ENCODE peak calls at places on chromosome X, in four cellular contexts. One of them, this sample, is unnamed.

GRCh38 chrX:46757052-46757451 is 1.9 kb downstream of the SLC9A7 start:
- DNase-seq in small intestine: no peak
- DNase-seq in A549: no peak
- DNase-seq in CD8-positive, alpha-beta T cell: no peak
- DNase-seq in this sample: no peak

GRCh38 chrX:132488819-132489255 is at the start of gene MBNL3:
- DNase-seq in small intestine: peak
- DNase-seq in A549: peak
- DNase-seq in CD8-positive, alpha-beta T cell: peak
- DNase-seq in this sample: no peak

GRCh38 chrX:11143931-11144678 is 33.0 kb downstream of the HCCS start:
- DNase-seq in small intestine: peak
- DNase-seq in A549: peak
- DNase-seq in CD8-positive, alpha-beta T cell: peak
- DNase-seq in this sample: peak

GRCh38 chrX:151814767-151815166 is 80.2 kb downstream of the CNGA2 start:
- DNase-seq in small intestine: no peak
- DNase-seq in A549: no peak
- DNase-seq in CD8-positive, alpha-beta T cell: no peak
- DNase-seq in this sample: no peak

GRCh38 chrX:16466640-16467432 is 183.1 kb upstream of the S100G start:
- DNase-seq in small intestine: no peak
- DNase-seq in A549: no peak
- DNase-seq in CD8-positive, alpha-beta T cell: no peak
- DNase-seq in this sample: no peak

GRCh38 chrX:54812306-54812705 is 4.8 kb downstream of the MAGED2 start:
- DNase-seq in small intestine: no peak
- DNase-seq in A549: no peak
- DNase-seq in CD8-positive, alpha-beta T cell: no peak
- DNase-seq in this sample: no peak

GRCh38 chrX:22748093-22748999 is 251.4 kb upstream of the DDX53 start:
- DNase-seq in small intestine: peak
- DNase-seq in A549: peak
- DNase-seq in CD8-positive, alpha-beta T cell: peak
- DNase-seq in this sample: peak

GRCh38 chrX:45712067-45712466 is 511.4 kb upstream of the DIPK2B start:
- DNase-seq in small intestine: no peak
- DNase-seq in A549: no peak
- DNase-seq in CD8-positive, alpha-beta T cell: no peak
- DNase-seq in this sample: no peak

GRCh38 chrX:8366491-8366890 is 98.1 kb upstream of the VCX3B start:
- DNase-seq in small intestine: no peak
- DNase-seq in A549: no peak
- DNase-seq in CD8-positive, alpha-beta T cell: no peak
- DNase-seq in this sample: no peak

GRCh38 chrX:69306063-69306404 is 140.8 kb upstream of the PJA1 start:
- DNase-seq in small intestine: no peak
- DNase-seq in A549: no peak
- DNase-seq in CD8-positive, alpha-beta T cell: no peak
- DNase-seq in this sample: no peak

GRCh38 chrX:40402771-40403533 is 177.8 kb upstream of the ATP6AP2 start:
- DNase-seq in small intestine: peak
- DNase-seq in A549: peak
- DNase-seq in CD8-positive, alpha-beta T cell: no peak
- DNase-seq in this sample: no peak

GRCh38 chrX:19332983-19333382 is 10.7 kb upstream of the PDHA1 start:
- DNase-seq in small intestine: no peak
- DNase-seq in A549: no peak
- DNase-seq in CD8-positive, alpha-beta T cell: no peak
- DNase-seq in this sample: peak

GRCh38 chrX:132393992-132394391 is 94.8 kb downstream of the MBNL3 start:
- DNase-seq in small intestine: no peak
- DNase-seq in A549: no peak
- DNase-seq in CD8-positive, alpha-beta T cell: no peak
- DNase-seq in this sample: no peak

GRCh38 chrX:133305348-133305747 is 87.2 kb upstream of the TFDP3 start:
- DNase-seq in small intestine: no peak
- DNase-seq in A549: no peak
- DNase-seq in CD8-positive, alpha-beta T cell: no peak
- DNase-seq in this sample: no peak

GRCh38 chrX:35858916-35859315 is 60.6 kb upstream of the CFAP47 start:
- DNase-seq in small intestine: no peak
- DNase-seq in A549: no peak
- DNase-seq in CD8-positive, alpha-beta T cell: no peak
- DNase-seq in this sample: no peak

GRCh38 chrX:147912093-147912801 is 528 bp downstream of the FMR1 start:
- DNase-seq in small intestine: peak
- DNase-seq in A549: peak
- DNase-seq in CD8-positive, alpha-beta T cell: peak
- DNase-seq in this sample: no peak

GRCh38 chrX:150410513-150410912 is 47.4 kb downstream of the MAMLD1 start:
- DNase-seq in small intestine: peak
- DNase-seq in A549: no peak
- DNase-seq in CD8-positive, alpha-beta T cell: no peak
- DNase-seq in this sample: no peak

DNA sequence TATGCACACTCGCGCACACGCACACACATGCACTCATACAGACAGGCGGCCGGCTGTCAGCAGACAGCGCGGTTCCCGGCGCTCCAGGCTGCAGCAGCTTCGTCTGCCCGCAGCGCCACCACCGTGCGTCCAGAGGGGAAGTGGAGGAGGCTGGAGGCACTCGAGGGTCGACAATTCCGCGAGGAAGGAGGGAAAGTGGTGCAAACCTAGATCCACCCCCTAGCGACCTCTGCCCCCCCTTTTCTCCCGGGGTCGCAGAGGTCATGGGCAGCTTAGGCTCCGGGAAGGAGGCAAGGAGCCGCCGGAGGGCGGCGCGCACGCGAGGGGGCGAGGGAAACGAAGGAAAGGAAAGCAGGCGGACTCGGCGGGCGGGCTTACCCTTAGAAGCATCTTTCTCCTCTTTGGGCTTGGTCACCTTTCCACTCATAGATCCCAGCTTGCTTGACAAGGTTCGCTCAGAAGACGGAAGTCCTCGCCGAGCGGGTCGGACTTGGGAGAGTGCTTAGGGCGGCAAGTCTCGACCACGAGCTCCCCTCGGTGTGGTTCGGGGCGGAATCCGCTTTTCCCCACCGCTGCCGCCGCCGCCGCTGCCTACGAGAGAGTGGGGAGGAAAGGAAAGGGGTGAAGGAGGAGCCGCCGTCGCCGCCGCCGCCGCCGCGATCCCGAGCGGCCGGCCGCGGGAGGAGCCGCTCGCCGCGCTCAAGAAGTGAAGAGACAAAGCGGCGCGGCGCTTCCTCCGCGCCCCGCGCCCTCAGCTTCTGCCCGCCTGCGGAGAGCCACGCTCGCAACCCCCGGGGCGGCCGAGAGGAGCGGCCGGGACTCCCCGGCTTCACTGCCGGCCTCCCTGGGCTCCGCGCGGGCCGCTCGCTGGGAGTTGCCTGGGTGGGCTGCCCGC is 326.6 kb upstream of the F9 start:
- DNase-seq in small intestine: no peak
- DNase-seq in A549: no peak
- DNase-seq in CD8-positive, alpha-beta T cell: no peak
- DNase-seq in this sample: no peak
- H3K4me3 ChIP-seq in small intestine: peak
- H3K4me3 ChIP-seq in A549: peak
- H3K4me3 ChIP-seq in CD8-positive, alpha-beta T cell: no peak
- H3K4me3 ChIP-seq in this sample: peak

DNA sequence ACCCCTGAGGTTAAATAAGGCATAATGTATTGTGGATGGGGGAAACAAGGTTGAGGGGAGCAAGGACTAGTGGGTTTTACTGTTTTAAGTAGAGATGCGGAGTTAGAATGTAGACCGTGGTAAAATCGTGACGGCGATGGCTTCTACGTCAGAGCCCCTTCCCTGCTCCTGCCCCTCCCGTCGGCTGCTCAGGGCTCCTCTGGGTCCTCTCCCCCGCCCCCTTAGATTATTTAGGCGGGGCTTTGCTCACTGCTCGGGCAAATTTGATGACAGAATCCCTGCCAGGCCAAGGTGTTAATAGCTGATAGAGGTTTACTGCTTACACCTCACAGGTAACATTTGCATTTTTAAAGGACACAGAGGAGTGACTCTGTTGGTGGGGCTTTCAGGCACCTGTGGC is 2.3 kb downstream of the FRMPD3 start:
- DNase-seq in small intestine: no peak
- DNase-seq in A549: no peak
- DNase-seq in CD8-positive, alpha-beta T cell: no peak
- DNase-seq in this sample: no peak
- H3K4me3 ChIP-seq in small intestine: no peak
- H3K4me3 ChIP-seq in A549: no peak
- H3K4me3 ChIP-seq in CD8-positive, alpha-beta T cell: no peak
- H3K4me3 ChIP-seq in this sample: no peak

GRCh38 chrX:3712870-3713224 is 602 bp downstream of the PRKX start:
- DNase-seq in small intestine: peak
- DNase-seq in A549: no peak
- DNase-seq in CD8-positive, alpha-beta T cell: peak
- DNase-seq in this sample: no peak

GRCh38 chrX:3713225-3713936 is at the start of gene PRKX:
- DNase-seq in small intestine: peak
- DNase-seq in A549: peak
- DNase-seq in CD8-positive, alpha-beta T cell: peak
- DNase-seq in this sample: no peak

GRCh38 chrX:3713937-3714434 is 537 bp upstream of the PRKX start:
- DNase-seq in small intestine: no peak
- DNase-seq in A549: no peak
- DNase-seq in CD8-positive, alpha-beta T cell: no peak
- DNase-seq in this sample: no peak

GRCh38 chrX:3712080-3712869 is 1.2 kb downstream of the PRKX start:
- DNase-seq in small intestine: peak
- DNase-seq in A549: no peak
- DNase-seq in CD8-positive, alpha-beta T cell: no peak
- DNase-seq in this sample: no peak

DNA sequence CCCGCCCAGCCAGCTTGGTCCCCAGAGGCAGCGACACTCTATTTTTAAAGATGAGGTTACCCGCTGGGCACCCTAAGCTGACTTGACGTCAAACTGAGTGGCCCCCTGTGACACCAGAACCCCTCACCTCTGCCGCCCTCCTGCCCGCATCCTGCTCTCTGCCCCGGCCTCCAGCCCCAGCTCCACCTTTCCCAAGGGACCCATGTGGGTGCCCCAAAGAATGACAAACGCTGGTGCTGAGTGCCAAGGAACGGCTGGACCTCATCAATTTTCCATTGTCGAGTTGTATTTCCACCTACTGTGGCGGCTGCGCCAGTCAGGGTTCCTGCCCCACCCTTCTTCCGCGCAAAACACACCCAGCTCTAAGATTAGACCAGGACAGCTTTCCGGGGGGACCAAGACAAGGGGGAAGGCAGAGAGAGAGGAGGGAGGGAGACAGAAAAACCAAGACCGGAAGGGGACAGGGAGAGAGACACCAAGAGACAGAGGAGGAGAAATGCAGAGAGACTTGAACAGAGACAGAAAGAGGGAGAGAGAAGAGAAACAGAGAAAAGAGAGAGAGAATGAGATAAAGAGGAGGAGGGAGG is 2.0 kb downstream of the PRKX start:
- DNase-seq in small intestine: peak
- DNase-seq in A549: no peak
- DNase-seq in CD8-positive, alpha-beta T cell: no peak
- DNase-seq in this sample: no peak
- H3K4me3 ChIP-seq in small intestine: peak
- H3K4me3 ChIP-seq in A549: peak
- H3K4me3 ChIP-seq in CD8-positive, alpha-beta T cell: peak
- H3K4me3 ChIP-seq in this sample: peak

GRCh38 chrX:64321507-64321906 is 73.7 kb downstream of the MTMR8 start:
- DNase-seq in small intestine: no peak
- DNase-seq in A549: no peak
- DNase-seq in CD8-positive, alpha-beta T cell: no peak
- DNase-seq in this sample: no peak
- H3K4me3 ChIP-seq in small intestine: no peak
- H3K4me3 ChIP-seq in A549: no peak
- H3K4me3 ChIP-seq in CD8-positive, alpha-beta T cell: no peak
- H3K4me3 ChIP-seq in this sample: no peak

GRCh38 chrX:106726485-106727437 is at the start of gene RNF128:
- DNase-seq in small intestine: peak
- DNase-seq in A549: peak
- DNase-seq in CD8-positive, alpha-beta T cell: no peak
- DNase-seq in this sample: no peak
- H3K4me3 ChIP-seq in small intestine: peak
- H3K4me3 ChIP-seq in A549: peak
- H3K4me3 ChIP-seq in CD8-positive, alpha-beta T cell: no peak
- H3K4me3 ChIP-seq in this sample: peak

GRCh38 chrX:73270753-73271152 is 56.1 kb upstream of the NAP1L2 start:
- DNase-seq in small intestine: no peak
- DNase-seq in A549: no peak
- DNase-seq in CD8-positive, alpha-beta T cell: no peak
- DNase-seq in this sample: no peak

GRCh38 chrX:73267979-73268378 is 53.3 kb upstream of the NAP1L2 start:
- DNase-seq in small intestine: no peak
- DNase-seq in A549: no peak
- DNase-seq in CD8-positive, alpha-beta T cell: no peak
- DNase-seq in this sample: no peak

GRCh38 chrX:73267206-73267605 is 52.6 kb upstream of the NAP1L2 start:
- DNase-seq in small intestine: no peak
- DNase-seq in A549: no peak
- DNase-seq in CD8-positive, alpha-beta T cell: no peak
- DNase-seq in this sample: no peak

GRCh38 chrX:73266766-73267165 is 52.1 kb upstream of the NAP1L2 start:
- DNase-seq in small intestine: no peak
- DNase-seq in A549: no peak
- DNase-seq in CD8-positive, alpha-beta T cell: no peak
- DNase-seq in this sample: no peak

DNA sequence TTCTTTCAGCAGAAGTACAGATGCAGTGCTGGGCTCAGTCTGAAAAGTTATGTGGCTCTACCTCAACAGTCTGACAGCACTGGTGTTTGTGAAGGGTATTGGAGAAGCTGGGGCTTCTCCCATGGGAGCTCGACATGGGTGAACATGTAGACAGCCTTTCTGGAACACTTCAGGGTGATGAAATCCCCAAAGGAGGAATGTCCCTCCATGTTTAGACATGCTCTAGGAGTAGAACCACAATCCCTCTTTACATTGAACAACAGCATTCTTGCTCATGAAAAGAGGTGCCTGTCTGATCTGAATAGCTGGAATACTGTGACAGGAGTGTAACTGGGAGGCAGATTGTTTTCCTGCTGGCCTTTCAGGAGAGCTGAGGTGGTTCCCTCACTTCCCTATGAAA is 53.8 kb upstream of the NAP1L2 start:
- DNase-seq in small intestine: no peak
- DNase-seq in A549: no peak
- DNase-seq in CD8-positive, alpha-beta T cell: no peak
- DNase-seq in this sample: no peak
- H3K4me3 ChIP-seq in small intestine: no peak
- H3K4me3 ChIP-seq in A549: no peak
- H3K4me3 ChIP-seq in CD8-positive, alpha-beta T cell: no peak
- H3K4me3 ChIP-seq in this sample: no peak